ENCODE peak calls at places on chromosomes 4 and X, in four cellular contexts. U is neuronal stem cell, P is mesendoderm, X is transverse colon. V is an unnamed sample.

GRCh38 chrX:17706676-17707075 is 30.6 kb upstream of the SCML1 start:
- DNase-seq in P (peak; percentile 56), U (no peak), X (no peak), V (no peak)

GRCh38 chr4:158295053-158295452 is 84.8 kb downstream of the TMEM144 start:
- DNase-seq in X (no peak), P (no peak), U (no peak), V (no peak)

GRCh38 chr4:2937146-2937857 is 25.9 kb downstream of the NOP14 start:
- DNase-seq in P (no peak), X (peak; percentile 4), U (no peak), V (no peak)

GRCh38 chrX:73965833-73966232 is 338.1 kb upstream of the ZCCHC13 start:
- DNase-seq in X (no peak), P (peak; percentile 34), U (no peak), V (no peak)

GRCh38 chr4:168993724-168994510 is 16.1 kb downstream of the CBR4 start:
- DNase-seq in U (no peak), P (peak; percentile 40), X (no peak), V (no peak)

GRCh38 chr4:86007042-86007441 is 352.8 kb downstream of the MAPK10 start:
- DNase-seq in P (no peak), X (no peak), U (no peak), V (no peak)

GRCh38 chr4:183517781-183518180 is 12.9 kb downstream of the ING2 start:
- DNase-seq in P (no peak), U (no peak), X (no peak), V (no peak)

GRCh38 chr4:157664726-157665125 is 444.2 kb downstream of the GRIA2 start:
- DNase-seq in X (no peak), P (peak; percentile 26), U (no peak), V (no peak)

GRCh38 chr4:188437535-188437934 is 298.3 kb downstream of the TRIML1 start:
- DNase-seq in X (no peak), U (no peak), P (no peak), V (no peak)

GRCh38 chr4:174794706-174795105 is 34.3 kb downstream of the GLRA3 start:
- DNase-seq in P (no peak), X (no peak), U (no peak), V (no peak)

GRCh38 chrX:115344885-115345653 is 55.6 kb downstream of the LUZP4 start:
- DNase-seq in U (peak; percentile 18), X (peak; percentile 76), P (peak; percentile 81), V (peak; percentile 1)

GRCh38 chr4:156607198-156607498 is 364.5 kb downstream of the PDGFC start:
- DNase-seq in P (no peak), X (no peak), U (no peak), V (no peak)

GRCh38 chrX:81120936-81121351 is 80.8 kb downstream of the HMGN5 start:
- DNase-seq in P (peak; percentile 80), U (peak; percentile 59), X (peak; percentile 51), V (no peak)

GRCh38 chr4:13656569-13656988 is 29.1 kb upstream of the BOD1L1 start:
- DNase-seq in P (peak; percentile 35), X (peak; percentile 54), U (peak; percentile 45), V (peak; percentile 4)

GRCh38 chrX:153572601-153573000 is 26.3 kb downstream of the CCNQ start:
- DNase-seq in X (no peak), P (no peak), U (no peak), V (no peak)

GRCh38 chrX:118726887-118727685 is at the start of gene IL13RA1:
- DNase-seq in U (peak; percentile 82), X (peak; percentile 85), P (peak; percentile 94), V (no peak)

GRCh38 chrX:155864655-155865054 is 16.5 kb upstream of the VAMP7 start:
- DNase-seq in P (peak; percentile 37), U (no peak), X (no peak), V (no peak)

GRCh38 chrX:135707880-135708279 is 5.6 kb upstream of the CT45A1 start:
- DNase-seq in U (no peak), P (peak; percentile 8), X (peak; percentile 16), V (no peak)

GRCh38 chr4:121278811-121279368 is 101.9 kb downstream of the QRFPR start:
- DNase-seq in U (no peak), X (no peak), P (no peak), V (no peak)

GRCh38 chr4:106032851-106033286 is 137.6 kb downstream of the NPNT start:
- DNase-seq in X (no peak), U (no peak), P (no peak), V (no peak)

GRCh38 chr4:109406337-109406931 is 27.2 kb upstream of the SEC24B start:
- DNase-seq in U (peak; percentile 42), X (no peak), P (peak; percentile 70), V (no peak)

GRCh38 chrX:103170216-103170615 is 44.7 kb upstream of the BEX4 start:
- DNase-seq in P (no peak), U (no peak), X (no peak), V (no peak)

GRCh38 chr4:40887690-40888089 is 137.9 kb downstream of the NSUN7 start:
- DNase-seq in U (no peak), X (no peak), P (no peak), V (no peak)

GRCh38 chr4:3291969-3292570 is 751 bp upstream of the RGS12 start:
- DNase-seq in P (peak; percentile 42), U (no peak), X (peak; percentile 74), V (no peak)

GRCh38 chr4:7649741-7650531 is 215.2 kb upstream of the PSAPL1 start:
- DNase-seq in U (no peak), X (peak; percentile 24), P (no peak), V (no peak)

GRCh38 chrX:82362550-82362949 is 1145.5 kb upstream of the POU3F4 start:
- DNase-seq in X (no peak), P (no peak), U (no peak), V (no peak)

GRCh38 chrX:97474933-97475332 is 591.2 kb downstream of the RPA4 start:
- DNase-seq in X (no peak), P (no peak), U (no peak), V (no peak)

GRCh38 chrX:63657821-63658220 is 127.2 kb downstream of the ARHGEF9 start:
- DNase-seq in P (peak; percentile 42), X (no peak), U (no peak), V (peak; percentile 5)

GRCh38 chrX:97367149-97367548 is 483.4 kb downstream of the RPA4 start:
- DNase-seq in U (no peak), X (no peak), P (no peak), V (no peak)

GRCh38 chr4:119623025-119623424 is 5.6 kb downstream of the PDE5A start:
- DNase-seq in P (no peak), U (no peak), X (no peak), V (no peak)

GRCh38 chr4:80182237-80182866 is 15.0 kb upstream of the PRDM8 start:
- DNase-seq in X (no peak), U (no peak), P (peak; percentile 40), V (no peak)

GRCh38 chrX:101602077-101602476 is 15.7 kb downstream of the ARMCX6 start:
- DNase-seq in P (no peak), U (no peak), X (no peak), V (no peak)

GRCh38 chr4:153838564-153838963 is 49.7 kb upstream of the SFRP2 start:
- DNase-seq in U (no peak), P (no peak), X (no peak), V (no peak)

DNA sequence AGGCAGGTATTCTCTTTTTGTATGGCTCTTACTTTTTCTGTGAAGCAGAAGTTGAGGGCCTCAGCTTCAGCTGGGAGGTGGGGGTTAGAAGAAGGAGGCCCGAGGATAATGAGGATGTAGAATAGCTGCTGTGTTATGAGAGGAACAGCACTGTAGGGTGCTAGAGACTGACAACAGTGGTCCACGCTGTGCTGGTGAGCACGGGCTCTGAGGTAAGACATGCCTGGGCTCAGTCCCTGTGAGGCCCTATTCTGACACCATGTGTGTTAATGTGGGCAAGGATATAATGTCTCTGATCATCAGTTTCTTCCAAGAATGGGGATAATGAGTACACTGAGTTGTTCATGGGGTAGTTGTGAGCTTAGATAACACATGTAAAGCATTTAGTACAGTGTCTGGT is 55.3 kb upstream of the SFRP2 start:
- DNase-seq in X (no peak), P (no peak), U (no peak), V (no peak)
- H3K27ac ChIP-seq in X (no peak overlapping the region), P (no peak overlapping the region), U (no peak overlapping the region), V (no peak overlapping the region)

DNA sequence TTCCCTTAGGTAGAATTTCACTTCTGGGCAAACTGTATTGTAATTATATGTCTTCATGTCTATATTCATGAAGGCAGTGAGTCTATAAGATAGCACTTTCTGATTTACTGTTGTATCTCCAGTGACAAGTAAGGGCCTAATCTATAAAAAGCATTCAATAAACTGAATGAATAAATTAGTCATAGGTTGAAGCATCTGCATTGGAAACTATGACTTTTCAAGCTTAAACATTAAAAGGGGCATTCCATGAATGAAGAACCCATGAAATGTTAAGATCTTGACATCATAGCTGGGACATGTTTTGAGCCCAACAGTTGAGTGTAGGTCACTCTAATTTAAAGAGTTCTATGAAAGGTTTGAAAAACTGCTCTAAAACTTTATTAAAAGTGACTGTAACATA is 159.3 kb upstream of the LCORL start:
- DNase-seq in P (no peak), X (no peak), U (no peak), V (no peak)
- H3K27ac ChIP-seq in P (no peak overlapping the region), X (no peak overlapping the region), U (no peak overlapping the region), V (no peak overlapping the region)

GRCh38 chrX:149495573-149496071 is 9.5 kb downstream of the IDS start:
- DNase-seq in X (no peak), U (no peak), P (peak; percentile 54), V (no peak)
- H3K27ac ChIP-seq in X (no peak overlapping the region), U (no peak overlapping the region), P (no peak overlapping the region), V (no peak overlapping the region)

DNA sequence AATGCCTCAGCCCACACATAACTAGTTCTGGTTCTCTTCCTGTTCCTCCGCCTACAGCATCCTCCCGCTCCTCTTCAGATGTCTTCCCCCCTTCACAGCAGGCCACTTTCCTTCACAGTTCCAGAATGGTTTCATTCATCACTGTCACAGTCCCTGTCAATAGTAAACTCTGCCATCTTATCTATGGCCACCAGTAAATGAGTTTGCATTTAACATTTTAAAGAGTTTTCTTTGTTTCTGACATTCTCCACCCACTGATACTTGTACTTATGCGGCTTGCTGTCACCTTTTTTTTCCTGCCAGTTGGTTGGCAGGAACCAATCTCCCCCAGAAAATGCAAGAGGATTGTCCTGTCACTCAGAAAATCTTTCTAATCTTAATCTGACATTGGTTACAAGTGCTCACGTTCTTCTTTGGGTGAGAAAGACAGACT is 114.1 kb downstream of the GLUD2 start:
- DNase-seq in U (no peak), P (peak; percentile 48), X (no peak), V (peak; percentile 0)
- H3K27ac ChIP-seq in U (no peak overlapping the region), P (no peak overlapping the region), X (no peak overlapping the region), V (no peak overlapping the region)

GRCh38 chrX:38560776-38561125 is 591 bp upstream of the TSPAN7 start:
- DNase-seq in U (no peak), P (no peak), X (no peak), V (no peak)

GRCh38 chrX:38561126-38561868 is at the start of gene TSPAN7:
- DNase-seq in P (peak; percentile 74), U (peak; percentile 65), X (peak; percentile 86), V (peak; percentile 76)

GRCh38 chrX:38558681-38559080 is 2.7 kb upstream of the TSPAN7 start:
- DNase-seq in P (no peak), U (no peak), X (no peak), V (no peak)

GRCh38 chrX:38563006-38563405 is 1.7 kb downstream of the TSPAN7 start:
- DNase-seq in P (no peak), U (no peak), X (no peak), V (no peak)

GRCh38 chrX:38561951-38562719 is 793 bp downstream of the TSPAN7 start:
- DNase-seq in U (peak; percentile 14), X (peak; percentile 22), P (peak; percentile 39), V (peak; percentile 62)
- H3K27ac ChIP-seq in U (no peak overlapping the region), X (peak overlapping the region; percentile 77), P (no peak overlapping the region), V (peak overlapping the region; percentile 73)

V was measured in caudate nucleus.